ENCODE peak calls at places on chromosomes 13 and 19, in five cellular contexts. One of them, this sample, is unnamed.
A peak's percentile ranks its signal among the peaks of the same experiment; 100 is the strongest.

GRCh38 chr19:8395621-8396082 is 5.5 kb downstream of the RAB11B start:
- DNase-seq in stomach: no peak
- DNase-seq in neuronal stem cell: no peak
- DNase-seq in heart right ventricle: no peak
- DNase-seq in CD8-positive, alpha-beta memory T cell: no peak
- DNase-seq in this sample: no peak

GRCh38 chr13:19074519-19074918 is 107.1 kb downstream of the TUBA3C start:
- DNase-seq in neuronal stem cell: no peak
- DNase-seq in heart right ventricle: no peak
- DNase-seq in CD8-positive, alpha-beta memory T cell: no peak
- DNase-seq in stomach: no peak
- DNase-seq in this sample: no peak

GRCh38 chr19:36103842-36104552 is 6.9 kb upstream of the OVOL3 start:
- DNase-seq in stomach: no peak
- DNase-seq in heart right ventricle: no peak
- DNase-seq in CD8-positive, alpha-beta memory T cell: no peak
- DNase-seq in neuronal stem cell: no peak
- DNase-seq in this sample: no peak

GRCh38 chr19:49746206-49746958 is 16.7 kb downstream of the TSKS start:
- DNase-seq in heart right ventricle: no peak
- DNase-seq in neuronal stem cell: no peak
- DNase-seq in stomach: peak; percentile 29
- DNase-seq in CD8-positive, alpha-beta memory T cell: peak; percentile 60
- DNase-seq in this sample: peak; percentile 78

GRCh38 chr13:21924958-21925357 is 254.1 kb downstream of the FGF9 start:
- DNase-seq in CD8-positive, alpha-beta memory T cell: no peak
- DNase-seq in stomach: no peak
- DNase-seq in neuronal stem cell: no peak
- DNase-seq in heart right ventricle: no peak
- DNase-seq in this sample: no peak

GRCh38 chr13:21663197-21663596 is 7.7 kb upstream of the FGF9 start:
- DNase-seq in stomach: no peak
- DNase-seq in neuronal stem cell: no peak
- DNase-seq in heart right ventricle: no peak
- DNase-seq in CD8-positive, alpha-beta memory T cell: no peak
- DNase-seq in this sample: no peak

GRCh38 chr13:85419611-85420010 is 379.6 kb downstream of the SLITRK6 start:
- DNase-seq in CD8-positive, alpha-beta memory T cell: no peak
- DNase-seq in heart right ventricle: no peak
- DNase-seq in neuronal stem cell: no peak
- DNase-seq in stomach: no peak
- DNase-seq in this sample: no peak

GRCh38 chr19:45280471-45280961 is 29.4 kb downstream of the MARK4 start:
- DNase-seq in heart right ventricle: no peak
- DNase-seq in stomach: no peak
- DNase-seq in neuronal stem cell: no peak
- DNase-seq in CD8-positive, alpha-beta memory T cell: no peak
- DNase-seq in this sample: no peak

GRCh38 chr19:35560271-35560670 is 3.2 kb downstream of the ATP4A start:
- DNase-seq in stomach: no peak
- DNase-seq in CD8-positive, alpha-beta memory T cell: no peak
- DNase-seq in neuronal stem cell: no peak
- DNase-seq in heart right ventricle: no peak
- DNase-seq in this sample: no peak

GRCh38 chr13:60329221-60329983 is 67.6 kb upstream of the TDRD3 start:
- DNase-seq in CD8-positive, alpha-beta memory T cell: no peak
- DNase-seq in stomach: peak; percentile 34
- DNase-seq in neuronal stem cell: peak; percentile 38
- DNase-seq in heart right ventricle: no peak
- DNase-seq in this sample: no peak

GRCh38 chr13:44243198-44243852 is 130.3 kb upstream of the SERP2 start:
- DNase-seq in stomach: peak; percentile 35
- DNase-seq in CD8-positive, alpha-beta memory T cell: no peak
- DNase-seq in neuronal stem cell: peak; percentile 15
- DNase-seq in heart right ventricle: peak; percentile 57
- DNase-seq in this sample: no peak

GRCh38 chr13:75050419-75051066 is 431.4 kb downstream of the TBC1D4 start:
- DNase-seq in neuronal stem cell: no peak
- DNase-seq in CD8-positive, alpha-beta memory T cell: no peak
- DNase-seq in stomach: no peak
- DNase-seq in heart right ventricle: no peak
- DNase-seq in this sample: no peak

GRCh38 chr13:113631341-113632095 is 26.5 kb downstream of the ATP4B start:
- DNase-seq in CD8-positive, alpha-beta memory T cell: no peak
- DNase-seq in stomach: no peak
- DNase-seq in neuronal stem cell: no peak
- DNase-seq in heart right ventricle: no peak
- DNase-seq in this sample: peak; percentile 34

GRCh38 chr13:51246005-51246404 is 23.8 kb downstream of the FAM124A start:
- DNase-seq in CD8-positive, alpha-beta memory T cell: no peak
- DNase-seq in stomach: no peak
- DNase-seq in neuronal stem cell: no peak
- DNase-seq in heart right ventricle: no peak
- DNase-seq in this sample: no peak

GRCh38 chr19:6677924-6678689 is 8.1 kb upstream of the TNFSF14 start:
- DNase-seq in neuronal stem cell: peak; percentile 20
- DNase-seq in stomach: no peak
- DNase-seq in heart right ventricle: no peak
- DNase-seq in CD8-positive, alpha-beta memory T cell: peak; percentile 41
- DNase-seq in this sample: no peak

GRCh38 chr13:27007166-27007565 is 164.4 kb downstream of the USP12 start:
- DNase-seq in CD8-positive, alpha-beta memory T cell: no peak
- DNase-seq in heart right ventricle: no peak
- DNase-seq in stomach: no peak
- DNase-seq in neuronal stem cell: no peak
- DNase-seq in this sample: no peak

GRCh38 chr13:73273737-73274136 is 214.9 kb downstream of the KLF5 start:
- DNase-seq in heart right ventricle: no peak
- DNase-seq in stomach: no peak
- DNase-seq in neuronal stem cell: no peak
- DNase-seq in CD8-positive, alpha-beta memory T cell: no peak
- DNase-seq in this sample: no peak

GRCh38 chr13:113856716-113857065 is 7.2 kb downstream of the GAS6 start:
- DNase-seq in neuronal stem cell: no peak
- DNase-seq in CD8-positive, alpha-beta memory T cell: no peak
- DNase-seq in heart right ventricle: peak; percentile 18
- DNase-seq in stomach: peak; percentile 57
- DNase-seq in this sample: peak; percentile 32

GRCh38 chr13:78606471-78607408 is 3.4 kb upstream of the POU4F1 start:
- DNase-seq in heart right ventricle: no peak
- DNase-seq in CD8-positive, alpha-beta memory T cell: no peak
- DNase-seq in stomach: no peak
- DNase-seq in neuronal stem cell: peak; percentile 12
- DNase-seq in this sample: no peak

GRCh38 chr13:44819245-44819644 is 170.0 kb downstream of the NUFIP1 start:
- DNase-seq in CD8-positive, alpha-beta memory T cell: no peak
- DNase-seq in neuronal stem cell: no peak
- DNase-seq in stomach: no peak
- DNase-seq in heart right ventricle: no peak
- DNase-seq in this sample: no peak

GRCh38 chr19:31214086-31214485 is 135.2 kb downstream of the TSHZ3 start:
- DNase-seq in stomach: peak; percentile 63
- DNase-seq in neuronal stem cell: no peak
- DNase-seq in heart right ventricle: peak; percentile 41
- DNase-seq in CD8-positive, alpha-beta memory T cell: peak; percentile 82
- DNase-seq in this sample: peak; percentile 97

GRCh38 chr13:61432029-61432428 is 16.4 kb upstream of the PCDH20 start:
- DNase-seq in CD8-positive, alpha-beta memory T cell: no peak
- DNase-seq in stomach: no peak
- DNase-seq in heart right ventricle: no peak
- DNase-seq in neuronal stem cell: no peak
- DNase-seq in this sample: no peak

GRCh38 chr13:51500687-51501086 is 47.9 kb upstream of the INTS6 start:
- DNase-seq in stomach: no peak
- DNase-seq in neuronal stem cell: no peak
- DNase-seq in CD8-positive, alpha-beta memory T cell: no peak
- DNase-seq in heart right ventricle: no peak
- DNase-seq in this sample: no peak

GRCh38 chr19:12000152-12000981 is 35.1 kb downstream of the ZNF433 start:
- DNase-seq in heart right ventricle: no peak
- DNase-seq in stomach: no peak
- DNase-seq in neuronal stem cell: no peak
- DNase-seq in CD8-positive, alpha-beta memory T cell: no peak
- DNase-seq in this sample: no peak

GRCh38 chr13:42101821-42102580 is 53.6 kb downstream of the DGKH start:
- DNase-seq in CD8-positive, alpha-beta memory T cell: no peak
- DNase-seq in stomach: no peak
- DNase-seq in neuronal stem cell: no peak
- DNase-seq in heart right ventricle: no peak
- DNase-seq in this sample: no peak

GRCh38 chr13:31209172-31209818 is 9.5 kb downstream of the B3GLCT start:
- DNase-seq in heart right ventricle: peak; percentile 80
- DNase-seq in neuronal stem cell: no peak
- DNase-seq in CD8-positive, alpha-beta memory T cell: peak; percentile 9
- DNase-seq in stomach: peak; percentile 43
- DNase-seq in this sample: no peak
- H3K4me3 ChIP-seq in heart right ventricle: no peak overlapping the region
- H3K4me3 ChIP-seq in neuronal stem cell: no peak overlapping the region
- H3K4me3 ChIP-seq in CD8-positive, alpha-beta memory T cell: no peak overlapping the region
- H3K4me3 ChIP-seq in stomach: no peak overlapping the region
- H3K4me3 ChIP-seq in this sample: no peak overlapping the region

DNA sequence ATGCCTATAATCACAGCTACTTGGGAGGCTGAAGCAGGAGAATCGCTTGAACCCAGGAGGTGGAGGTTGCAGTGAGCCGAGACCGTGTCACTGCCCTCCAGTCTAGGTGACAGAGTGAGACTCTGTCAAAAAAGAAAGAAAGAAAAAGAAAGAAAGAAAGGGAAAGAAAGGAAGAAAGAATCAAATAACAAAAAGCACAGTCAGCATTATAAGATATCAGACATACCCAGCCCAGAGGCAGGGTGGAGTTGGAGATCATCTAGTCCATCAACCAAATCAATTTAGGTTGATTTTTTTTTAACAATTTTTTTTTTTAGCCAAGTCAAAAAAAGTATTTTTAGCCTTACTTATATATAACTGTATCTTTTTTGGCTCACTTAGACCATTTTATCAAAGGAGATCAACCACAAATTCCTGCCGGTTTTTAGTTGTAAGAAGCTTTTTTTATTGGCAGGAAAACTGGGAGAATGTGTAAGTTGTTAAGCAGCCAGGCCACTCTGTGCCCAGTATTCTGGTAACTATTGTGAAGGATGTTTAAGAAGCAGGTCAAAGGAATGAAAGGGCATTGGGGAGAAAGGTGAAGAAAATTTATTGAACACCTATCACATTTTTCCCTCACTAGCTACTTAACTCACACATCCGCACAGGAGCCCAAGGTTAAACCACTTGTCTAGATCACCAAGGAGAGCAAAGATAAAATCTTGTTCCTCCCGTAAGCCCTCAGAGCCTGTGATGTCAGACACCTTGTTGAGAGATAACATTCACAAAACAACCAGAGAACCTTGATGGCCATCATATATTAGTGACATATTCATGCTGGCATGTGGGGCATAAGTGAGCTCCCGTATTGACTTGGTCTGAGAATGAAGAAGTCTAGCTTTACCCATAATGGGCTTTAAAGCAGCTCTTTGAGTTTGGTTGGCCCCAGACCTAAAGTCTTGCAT is 91.8 kb downstream of the COL4A2 start:
- DNase-seq in CD8-positive, alpha-beta memory T cell: no peak
- DNase-seq in heart right ventricle: no peak
- DNase-seq in stomach: no peak
- DNase-seq in neuronal stem cell: no peak
- DNase-seq in this sample: no peak
- H3K4me1 ChIP-seq in CD8-positive, alpha-beta memory T cell: no peaks in the 10 kb centered on the region
- H3K4me1 ChIP-seq in heart right ventricle: peaks cover 76% of the 10 kb centered on the region
- H3K4me1 ChIP-seq in stomach: peaks cover 12% of the 10 kb centered on the region
- H3K4me1 ChIP-seq in neuronal stem cell: peaks cover 1% of the 10 kb centered on the region
- H3K4me1 ChIP-seq in this sample: peaks cover 17% of the 10 kb centered on the region

GRCh38 chr13:103067751-103068563 is 1.7 kb upstream of the SLC10A2 start:
- DNase-seq in heart right ventricle: no peak
- DNase-seq in stomach: no peak
- DNase-seq in CD8-positive, alpha-beta memory T cell: no peak
- DNase-seq in neuronal stem cell: no peak
- DNase-seq in this sample: no peak

GRCh38 chr13:103062079-103062478 is 4.1 kb downstream of the SLC10A2 start:
- DNase-seq in CD8-positive, alpha-beta memory T cell: no peak
- DNase-seq in neuronal stem cell: no peak
- DNase-seq in heart right ventricle: no peak
- DNase-seq in stomach: no peak
- DNase-seq in this sample: no peak

GRCh38 chr13:103063376-103063775 is 2.8 kb downstream of the SLC10A2 start:
- DNase-seq in neuronal stem cell: no peak
- DNase-seq in heart right ventricle: no peak
- DNase-seq in CD8-positive, alpha-beta memory T cell: no peak
- DNase-seq in stomach: no peak
- DNase-seq in this sample: no peak

GRCh38 chr13:103066991-103067390 is 774 bp upstream of the SLC10A2 start:
- DNase-seq in CD8-positive, alpha-beta memory T cell: no peak
- DNase-seq in heart right ventricle: no peak
- DNase-seq in stomach: no peak
- DNase-seq in neuronal stem cell: no peak
- DNase-seq in this sample: no peak

GRCh38 chr13:103066079-103066880 is at the start of gene SLC10A2:
- DNase-seq in heart right ventricle: no peak
- DNase-seq in CD8-positive, alpha-beta memory T cell: no peak
- DNase-seq in stomach: no peak
- DNase-seq in neuronal stem cell: no peak
- DNase-seq in this sample: no peak
- H3K4me3 ChIP-seq in heart right ventricle: no peak within 1 kb of the TSS
- H3K4me3 ChIP-seq in CD8-positive, alpha-beta memory T cell: no peak within 1 kb of the TSS
- H3K4me3 ChIP-seq in stomach: no peak within 1 kb of the TSS
- H3K4me3 ChIP-seq in neuronal stem cell: no peak within 1 kb of the TSS
- H3K4me3 ChIP-seq in this sample: no peak within 1 kb of the TSS

GRCh38 chr19:19460258-19460731 is 54.8 kb downstream of the GATAD2A start:
- DNase-seq in CD8-positive, alpha-beta memory T cell: peak; percentile 34
- DNase-seq in heart right ventricle: no peak
- DNase-seq in neuronal stem cell: no peak
- DNase-seq in stomach: no peak
- DNase-seq in this sample: no peak

GRCh38 chr19:19461306-19461670 is 54.1 kb downstream of the TSSK6 start:
- DNase-seq in heart right ventricle: no peak
- DNase-seq in stomach: no peak
- DNase-seq in CD8-positive, alpha-beta memory T cell: no peak
- DNase-seq in neuronal stem cell: no peak
- DNase-seq in this sample: no peak

GRCh38 chr19:19459707-19460251 is 54.3 kb downstream of the GATAD2A start:
- DNase-seq in stomach: peak; percentile 41
- DNase-seq in heart right ventricle: no peak
- DNase-seq in neuronal stem cell: no peak
- DNase-seq in CD8-positive, alpha-beta memory T cell: peak; percentile 67
- DNase-seq in this sample: no peak

GRCh38 chr19:19461671-19462622 is 53.4 kb downstream of the TSSK6 start:
- DNase-seq in stomach: peak; percentile 79
- DNase-seq in heart right ventricle: peak; percentile 64
- DNase-seq in CD8-positive, alpha-beta memory T cell: peak; percentile 18
- DNase-seq in neuronal stem cell: peak; percentile 54
- DNase-seq in this sample: no peak

DNA sequence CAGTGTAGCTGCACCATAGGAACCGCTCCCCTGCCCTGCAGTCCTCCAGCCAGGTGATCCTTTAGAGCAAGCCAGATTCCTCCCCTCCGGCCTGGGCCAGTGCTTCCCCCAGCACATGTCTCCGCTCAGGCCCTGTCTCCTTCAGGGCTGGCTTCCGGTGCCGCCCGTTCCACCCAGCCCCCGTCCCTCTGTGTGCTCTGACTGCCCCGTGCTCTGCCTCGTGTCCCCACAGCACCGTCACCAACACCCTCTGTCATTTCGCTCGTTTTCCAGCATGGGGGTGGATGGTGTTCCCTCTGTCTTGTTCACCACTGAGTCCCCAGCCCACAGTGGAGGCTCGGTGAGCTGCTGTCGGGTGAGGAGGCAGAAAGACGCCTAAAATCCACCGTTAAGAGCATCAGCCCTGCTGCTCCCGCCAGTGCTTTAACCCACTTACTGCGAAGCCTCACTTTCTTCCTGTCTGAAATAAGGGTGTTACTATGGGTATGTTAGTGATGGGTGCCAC is 54.5 kb downstream of the TSSK6 start:
- DNase-seq in neuronal stem cell: no peak
- DNase-seq in stomach: peak; percentile 40
- DNase-seq in heart right ventricle: peak; percentile 73
- DNase-seq in CD8-positive, alpha-beta memory T cell: peak; percentile 53
- DNase-seq in this sample: no peak
- H3K4me1 ChIP-seq in neuronal stem cell: peaks cover 56% of the 10 kb centered on the region
- H3K4me1 ChIP-seq in stomach: peaks cover 70% of the 10 kb centered on the region
- H3K4me1 ChIP-seq in heart right ventricle: peaks cover 75% of the 10 kb centered on the region
- H3K4me1 ChIP-seq in CD8-positive, alpha-beta memory T cell: peaks cover 90% of the 10 kb centered on the region
- H3K4me1 ChIP-seq in this sample: peaks cover 52% of the 10 kb centered on the region

This sample was measured in RWPE2.